ENCODE peak calls at places on chromosomes 7 and 10, in eight cellular contexts. M is naive thymus-derived CD4-positive, alpha-beta T cell; J is naive thymus-derived CD8-positive, alpha-beta T cell; V is SHP77; B is NCI-H774; H is choroid plexus epithelial cell; K is DMS53; E is midbrain. R is an unnamed sample.

GRCh38 chr7:27225005-27225934 is 17.3 kb upstream of the EVX1 start:
- DNase-seq in M (no peak), J (no peak), V (no peak), B (no peak), H (no peak), K (no peak), E (no peak), R (no peak)

GRCh38 chr7:40598915-40599314 is 464.1 kb downstream of the SUGCT start:
- DNase-seq in M (no peak), J (no peak), V (no peak), B (no peak), H (no peak), K (no peak), E (no peak), R (no peak)

GRCh38 chr10:108521827-108522503 is 1357.5 kb upstream of the SORCS1 start:
- DNase-seq in M (no peak), J (no peak), V (no peak), B (no peak), H (no peak), K (peak), E (no peak), R (no peak)

GRCh38 chr10:26214004-26214403 is 2.6 kb upstream of the GAD2 start:
- DNase-seq in M (no peak), J (no peak), V (no peak), B (peak), H (no peak), K (no peak), E (no peak), R (peak)

GRCh38 chr10:100909506-100910260 is 3.1 kb upstream of the SLF2 start:
- DNase-seq in M (no peak), J (no peak), V (no peak), B (no peak), H (peak), K (no peak), E (no peak), R (no peak)

GRCh38 chr7:25311346-25311745 is 83.1 kb upstream of the NPVF start:
- DNase-seq in M (no peak), J (no peak), V (no peak), B (no peak), H (no peak), K (peak), E (no peak), R (no peak)

GRCh38 chr7:137691566-137691965 is 155.2 kb downstream of the DGKI start:
- DNase-seq in M (no peak), J (no peak), V (no peak), B (no peak), H (no peak), K (no peak), E (no peak), R (no peak)

GRCh38 chr10:132774905-132775863 is 10.8 kb downstream of the NKX6-2 start:
- DNase-seq in M (no peak), J (no peak), V (no peak), B (peak), H (no peak), K (peak), E (peak), R (no peak)

GRCh38 chr10:93461124-93461806 is 20.9 kb downstream of the MYOF start:
- DNase-seq in M (no peak), J (no peak), V (no peak), B (no peak), H (peak), K (peak), E (no peak), R (peak)

GRCh38 chr7:30750574-30751256 is 1.2 kb upstream of the INMT start:
- DNase-seq in M (no peak), J (no peak), V (no peak), B (no peak), H (peak), K (no peak), E (peak), R (no peak)

GRCh38 chr10:3825244-3825643 is 40.2 kb upstream of the KLF6 start:
- DNase-seq in M (no peak), J (no peak), V (no peak), B (no peak), H (peak), K (no peak), E (no peak), R (no peak)

GRCh38 chr10:22702348-22702747 is 12.0 kb downstream of the PIP4K2A start:
- DNase-seq in M (no peak), J (no peak), V (no peak), B (no peak), H (peak), K (no peak), E (peak), R (no peak)

GRCh38 chr7:134779741-134780065 is 269 bp downstream of the CALD1 start:
- DNase-seq in M (no peak), J (no peak), V (no peak), B (no peak), H (no peak), K (no peak), E (no peak), R (no peak)

GRCh38 chr7:18861514-18861913 is 255.9 kb downstream of the TWIST1 start:
- DNase-seq in M (no peak), J (no peak), V (no peak), B (no peak), H (peak), K (no peak), E (no peak), R (no peak)

GRCh38 chr7:80218723-80219122 is 84.1 kb downstream of the GNAI1 start:
- DNase-seq in M (no peak), J (no peak), V (no peak), B (no peak), H (peak), K (peak), E (no peak), R (no peak)

GRCh38 chr10:30186371-30186875 is 127.0 kb upstream of the JCAD start:
- DNase-seq in M (no peak), J (no peak), V (no peak), B (peak), H (no peak), K (peak), E (no peak), R (peak)

GRCh38 chr7:39904077-39904486 is 46.0 kb upstream of the CDK13 start:
- DNase-seq in M (no peak), J (no peak), V (no peak), B (no peak), H (peak), K (no peak), E (no peak), R (no peak)